ENCODE peak calls at places on chromosomes 16 and 17, in five cellular contexts. Y is CD8-positive, alpha-beta memory T cell; B is OCI-LY7; E is CD4-positive, alpha-beta memory T cell; V is K562. S is an unnamed sample.

GRCh38 chr17:75771334-75772281 is 6.6 kb upstream of the GALK1 start:
- DNase-seq in Y (no peak), B (peak; percentile 35), E (no peak), V (no peak), S (no peak)

GRCh38 chr17:13561606-13562270 is 40.0 kb downstream of the HS3ST3A1 start:
- DNase-seq in Y (no peak), B (no peak), E (no peak), V (no peak), S (no peak)

GRCh38 chr16:77807-78443 is at the start of gene MPG:
- DNase-seq in Y (peak; percentile 78), B (peak; percentile 88), E (peak; percentile 79), V (peak; percentile 91), S (peak; percentile 88)

GRCh38 chr16:67594256-67594915 is 32.1 kb downstream of the CTCF start:
- DNase-seq in Y (no peak), B (no peak), E (no peak), V (no peak), S (no peak)

GRCh38 chr16:49620158-49620867 is 235.6 kb downstream of the ZNF423 start:
- DNase-seq in Y (no peak), B (no peak), E (no peak), V (peak; percentile 69), S (peak; percentile 97)

GRCh38 chr17:574061-574460 is 140.6 kb downstream of the VPS53 start:
- DNase-seq in Y (no peak), B (no peak), E (no peak), V (no peak), S (no peak)

GRCh38 chr17:44967907-44968224 is 237 bp downstream of the C1QL1 start:
- DNase-seq in Y (no peak), B (no peak), E (no peak), V (no peak), S (no peak)

GRCh38 chr17:50337956-50338355 is 8.0 kb upstream of the XYLT2 start:
- DNase-seq in Y (no peak), B (no peak), E (no peak), V (peak; percentile 59), S (no peak)

GRCh38 chr17:77387891-77388290 is 247.1 kb downstream of the SEC14L1 start:
- DNase-seq in Y (no peak), B (no peak), E (no peak), V (no peak), S (no peak)

GRCh38 chr17:5871666-5872065 is 198.5 kb upstream of the WSCD1 start:
- DNase-seq in Y (no peak), B (no peak), E (no peak), V (no peak), S (no peak)

GRCh38 chr16:4098496-4098895 is 17.7 kb downstream of the ADCY9 start:
- DNase-seq in Y (no peak), B (no peak), E (no peak), V (no peak), S (no peak)

GRCh38 chr17:76523084-76524037 is 14.1 kb downstream of the CYGB start:
- DNase-seq in Y (peak; percentile 78), B (peak; percentile 85), E (peak; percentile 67), V (peak; percentile 84), S (peak; percentile 82)

GRCh38 chr16:51326131-51326856 is 175.2 kb upstream of the SALL1 start:
- DNase-seq in Y (no peak), B (no peak), E (no peak), V (peak; percentile 15), S (no peak)

GRCh38 chr17:29591737-29592624 is 951 bp upstream of the ANKRD13B start:
- DNase-seq in Y (peak; percentile 72), B (peak; percentile 84), E (peak; percentile 75), V (peak; percentile 90), S (peak; percentile 91)

GRCh38 chr17:4790705-4791088 is 1.9 kb downstream of the GLTPD2 start:
- DNase-seq in Y (no peak), B (no peak), E (no peak), V (no peak), S (no peak)

GRCh38 chr16:14062261-14062660 is 8.9 kb upstream of the MRTFB start:
- DNase-seq in Y (no peak), B (no peak), E (no peak), V (no peak), S (no peak)

GRCh38 chr17:82367724-82368524 is 3.6 kb upstream of the UTS2R start:
- DNase-seq in Y (no peak), B (peak; percentile 96), E (no peak), V (peak; percentile 97), S (peak; percentile 87)

GRCh38 chr17:9837551-9838471 is 12.1 kb downstream of the GLP2R start:
- DNase-seq in Y (no peak), B (no peak), E (no peak), V (no peak), S (no peak)

GRCh38 chr17:27158390-27158789 is 135.5 kb upstream of the WSB1 start:
- DNase-seq in Y (no peak), B (no peak), E (no peak), V (no peak), S (peak; percentile 13)

GRCh38 chr17:82495844-82496528 is 23.5 kb upstream of the FOXK2 start:
- DNase-seq in Y (no peak), B (no peak), E (no peak), V (no peak), S (no peak)

GRCh38 chr17:11935734-11936406 is 61.4 kb downstream of the ZNF18 start:
- DNase-seq in Y (no peak), B (peak; percentile 41), E (no peak), V (peak; percentile 74), S (peak; percentile 24)

GRCh38 chr16:11058820-11059219 is 114.5 kb downstream of the CLEC16A start:
- DNase-seq in Y (no peak), B (no peak), E (no peak), V (no peak), S (no peak)

GRCh38 chr17:67246648-67247415 is 1.8 kb upstream of the HELZ start:
- DNase-seq in Y (no peak), B (no peak), E (peak; percentile 84), V (peak; percentile 69), S (no peak)

GRCh38 chr16:2963611-2964415 is at the start of gene KREMEN2:
- DNase-seq in Y (peak; percentile 25), B (no peak), E (peak; percentile 48), V (peak; percentile 93), S (peak; percentile 96)

GRCh38 chr17:35117984-35118383 is 1.7 kb downstream of the RAD51D start:
- DNase-seq in Y (no peak), B (peak; percentile 63), E (no peak), V (no peak), S (peak; percentile 60)

GRCh38 chr17:77353684-77354419 is 213.1 kb downstream of the SEC14L1 start:
- DNase-seq in Y (no peak), B (no peak), E (no peak), V (no peak), S (no peak)

GRCh38 chr17:36034127-36034526 is 16.4 kb upstream of the CCL23 start:
- DNase-seq in Y (no peak), B (no peak), E (no peak), V (no peak), S (no peak)

DNA sequence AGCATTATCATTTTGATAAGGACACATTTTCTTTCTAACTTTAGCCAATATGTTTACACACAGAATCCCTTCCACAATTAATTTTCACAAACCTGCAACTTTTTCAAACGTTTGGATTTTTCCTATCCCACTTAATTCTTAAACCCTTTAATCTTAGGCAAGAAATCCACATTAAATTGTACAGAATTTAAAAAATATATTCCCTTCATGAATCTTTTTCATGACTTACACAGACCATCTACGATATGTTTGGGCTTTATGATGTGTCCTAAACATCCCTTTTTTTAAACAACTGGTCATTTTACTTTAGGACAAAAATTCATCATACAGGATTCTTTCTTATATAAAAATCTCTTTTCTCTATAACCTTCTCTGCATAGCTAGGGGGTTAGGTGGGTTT is 241.5 kb upstream of the CNTNAP4 start:
- DNase-seq in Y (no peak), B (peak; percentile 32), E (no peak), V (no peak), S (no peak)
- H3K9me3 ChIP-seq in Y (no peaks in the 10 kb centered on the region), B (peaks cover 20% of the 10 kb centered on the region), E (no peaks in the 10 kb centered on the region), V (no peaks in the 10 kb centered on the region), S (no peaks in the 10 kb centered on the region)

DNA sequence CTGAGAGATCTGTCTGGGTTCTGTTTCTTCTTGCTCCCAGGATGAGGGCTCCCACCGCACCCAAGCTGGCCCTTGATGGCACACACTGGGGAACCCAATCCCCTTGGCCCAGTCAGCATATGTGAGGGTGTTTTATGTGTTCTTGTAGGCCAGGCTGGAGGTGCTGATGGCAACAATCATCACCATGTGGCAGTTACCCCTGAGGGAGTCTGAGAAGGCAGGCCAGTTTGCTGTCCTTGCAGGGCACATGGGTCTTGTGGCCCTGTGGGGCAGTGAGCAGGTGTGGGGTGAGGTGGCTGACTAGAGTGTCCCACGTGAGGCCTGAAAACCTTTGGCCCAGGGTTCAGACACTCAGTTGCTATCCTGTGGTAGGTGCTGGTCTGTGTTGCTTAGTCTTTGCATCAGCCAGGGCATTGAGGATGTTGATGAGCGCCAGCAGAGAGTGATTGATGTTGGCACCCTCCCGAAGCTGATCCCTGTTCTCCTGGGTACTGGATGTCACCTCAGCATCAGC is 2183.0 kb downstream of the TP53TG3F start:
- DNase-seq in Y (no peak), B (no peak), E (no peak), V (no peak), S (no peak)
- H3K9me3 ChIP-seq in Y (no peaks in the 10 kb centered on the region), B (peaks cover 10% of the 10 kb centered on the region), E (peaks cover 17% of the 10 kb centered on the region), V (no peaks in the 10 kb centered on the region), S (no peaks in the 10 kb centered on the region)

DNA sequence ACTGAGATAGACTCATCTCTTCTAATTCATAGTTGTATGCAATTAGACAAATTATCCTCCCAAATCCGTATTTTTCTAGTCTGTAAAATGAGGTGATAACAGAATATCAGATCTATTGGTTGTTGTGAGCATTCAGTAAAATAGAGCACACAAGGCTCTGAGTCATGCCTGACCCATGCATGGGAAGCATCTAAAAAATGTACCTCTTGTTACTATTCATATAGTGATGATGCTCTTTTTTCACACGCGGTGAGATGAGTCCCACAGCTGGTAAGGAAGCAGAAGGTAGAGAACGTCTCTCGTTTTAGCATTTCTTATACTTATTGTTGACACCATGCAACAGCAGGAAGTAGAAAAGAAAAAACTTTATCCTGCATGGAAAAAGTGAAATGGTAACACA is 215.7 kb downstream of the TMEM114 start:
- DNase-seq in Y (no peak), B (no peak), E (no peak), V (no peak), S (no peak)
- H3K9me3 ChIP-seq in Y (no peaks in the 10 kb centered on the region), B (no peaks in the 10 kb centered on the region), E (no peaks in the 10 kb centered on the region), V (no peaks in the 10 kb centered on the region), S (no peaks in the 10 kb centered on the region)

GRCh38 chr17:72792771-72793170 is 299.7 kb downstream of the SLC39A11 start:
- DNase-seq in Y (no peak), B (no peak), E (no peak), V (no peak), S (peak; percentile 14)

GRCh38 chr17:72795941-72796340 is 296.5 kb downstream of the SLC39A11 start:
- DNase-seq in Y (no peak), B (no peak), E (no peak), V (no peak), S (no peak)

GRCh38 chr17:72794152-72794551 is 298.3 kb downstream of the SLC39A11 start:
- DNase-seq in Y (no peak), B (no peak), E (no peak), V (no peak), S (no peak)

GRCh38 chr17:72802726-72803125 is 289.8 kb downstream of the SLC39A11 start:
- DNase-seq in Y (no peak), B (no peak), E (no peak), V (no peak), S (no peak)

DNA sequence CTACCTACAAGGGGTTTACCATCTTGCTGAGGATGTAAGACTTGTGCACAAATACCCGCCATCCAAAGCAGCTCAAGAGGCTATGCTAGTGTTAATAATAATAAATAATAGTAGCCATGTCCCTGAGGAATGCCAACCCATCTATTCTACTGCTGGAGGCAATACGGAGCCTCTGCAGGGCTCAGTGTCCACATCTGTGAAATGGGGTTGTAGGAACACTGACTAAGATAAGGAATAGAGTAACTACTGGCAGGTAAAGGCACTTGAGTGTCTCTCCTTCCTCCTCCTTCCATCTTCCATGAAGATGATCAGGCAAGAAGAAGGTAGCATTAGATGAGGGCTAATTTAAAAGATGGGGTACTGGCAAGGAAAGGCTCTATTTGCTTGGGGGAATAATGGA is 295.3 kb downstream of the SLC39A11 start:
- DNase-seq in Y (no peak), B (no peak), E (no peak), V (no peak), S (no peak)
- H3K9me3 ChIP-seq in Y (peaks cover 7% of the 10 kb centered on the region), B (peaks cover 21% of the 10 kb centered on the region), E (peaks cover 6% of the 10 kb centered on the region), V (no peaks in the 10 kb centered on the region), S (peaks cover 16% of the 10 kb centered on the region)